ENCODE peak calls at places on chromosomes 4 and X, in seven cellular contexts. One of them, this sample, is unnamed.

GRCh38 chr4:146916479-146917076 is 29.1 kb downstream of the TTC29 start:
- DNase-seq in neuronal stem cell: peak
- DNase-seq in trophoblast cell: peak
- DNase-seq in H1: no peak
- DNase-seq in IMR-90: peak
- DNase-seq in H9: no peak
- DNase-seq in mesendoderm: peak
- DNase-seq in this sample: peak

GRCh38 chr4:23930750-23931488 is 41.1 kb upstream of the PPARGC1A start:
- DNase-seq in neuronal stem cell: no peak
- DNase-seq in H1: no peak
- DNase-seq in mesendoderm: peak
- DNase-seq in IMR-90: no peak
- DNase-seq in H9: peak
- DNase-seq in trophoblast cell: no peak
- DNase-seq in this sample: peak

GRCh38 chrX:22134681-22135080 is 102.6 kb downstream of the PHEX start:
- DNase-seq in neuronal stem cell: no peak
- DNase-seq in H9: no peak
- DNase-seq in mesendoderm: peak
- DNase-seq in H1: no peak
- DNase-seq in trophoblast cell: peak
- DNase-seq in IMR-90: peak
- DNase-seq in this sample: peak

GRCh38 chrX:119521246-119521645 is 44.0 kb downstream of the STEEP1 start:
- DNase-seq in H9: no peak
- DNase-seq in H1: no peak
- DNase-seq in neuronal stem cell: no peak
- DNase-seq in IMR-90: no peak
- DNase-seq in mesendoderm: no peak
- DNase-seq in trophoblast cell: no peak
- DNase-seq in this sample: no peak

GRCh38 chr4:48137766-48138349 is 3.8 kb upstream of the TXK start:
- DNase-seq in trophoblast cell: no peak
- DNase-seq in H9: no peak
- DNase-seq in neuronal stem cell: no peak
- DNase-seq in IMR-90: no peak
- DNase-seq in mesendoderm: no peak
- DNase-seq in H1: no peak
- DNase-seq in this sample: no peak

GRCh38 chr4:99856166-99856565 is 38.1 kb downstream of the LAMTOR3 start:
- DNase-seq in H9: no peak
- DNase-seq in H1: no peak
- DNase-seq in trophoblast cell: peak
- DNase-seq in mesendoderm: peak
- DNase-seq in IMR-90: peak
- DNase-seq in neuronal stem cell: no peak
- DNase-seq in this sample: peak

GRCh38 chr4:128917781-128918180 is 108.3 kb downstream of the JADE1 start:
- DNase-seq in H1: no peak
- DNase-seq in H9: no peak
- DNase-seq in neuronal stem cell: no peak
- DNase-seq in mesendoderm: no peak
- DNase-seq in trophoblast cell: no peak
- DNase-seq in IMR-90: no peak
- DNase-seq in this sample: no peak

GRCh38 chr4:152734015-152734698 is 45.4 kb downstream of the TIGD4 start:
- DNase-seq in H9: no peak
- DNase-seq in mesendoderm: peak
- DNase-seq in neuronal stem cell: no peak
- DNase-seq in IMR-90: no peak
- DNase-seq in H1: no peak
- DNase-seq in trophoblast cell: no peak
- DNase-seq in this sample: no peak

GRCh38 chr4:126748736-126749135 is 884.0 kb upstream of the INTU start:
- DNase-seq in H1: no peak
- DNase-seq in mesendoderm: no peak
- DNase-seq in H9: no peak
- DNase-seq in IMR-90: peak
- DNase-seq in neuronal stem cell: no peak
- DNase-seq in trophoblast cell: no peak
- DNase-seq in this sample: peak

GRCh38 chr4:90486346-90486745 is 359.2 kb downstream of the CCSER1 start:
- DNase-seq in mesendoderm: no peak
- DNase-seq in trophoblast cell: no peak
- DNase-seq in H1: no peak
- DNase-seq in neuronal stem cell: no peak
- DNase-seq in IMR-90: no peak
- DNase-seq in H9: no peak
- DNase-seq in this sample: no peak

GRCh38 chr4:17981063-17981462 is 40.5 kb downstream of the LCORL start:
- DNase-seq in H1: no peak
- DNase-seq in mesendoderm: no peak
- DNase-seq in trophoblast cell: peak
- DNase-seq in neuronal stem cell: no peak
- DNase-seq in IMR-90: peak
- DNase-seq in H9: no peak
- DNase-seq in this sample: no peak

GRCh38 chr4:153651961-153652784 is 31.9 kb upstream of the TLR2 start:
- DNase-seq in neuronal stem cell: no peak
- DNase-seq in trophoblast cell: peak
- DNase-seq in mesendoderm: no peak
- DNase-seq in IMR-90: no peak
- DNase-seq in H9: no peak
- DNase-seq in H1: no peak
- DNase-seq in this sample: no peak

GRCh38 chr4:155433636-155434360 is 57.0 kb upstream of the MAP9 start:
- DNase-seq in H1: no peak
- DNase-seq in IMR-90: peak
- DNase-seq in trophoblast cell: peak
- DNase-seq in neuronal stem cell: no peak
- DNase-seq in mesendoderm: no peak
- DNase-seq in H9: no peak
- DNase-seq in this sample: peak

GRCh38 chr4:38078590-38079381 is 118.6 kb downstream of the PTTG2 start:
- DNase-seq in trophoblast cell: peak
- DNase-seq in IMR-90: peak
- DNase-seq in H9: no peak
- DNase-seq in neuronal stem cell: no peak
- DNase-seq in H1: no peak
- DNase-seq in mesendoderm: no peak
- DNase-seq in this sample: peak

GRCh38 chr4:4658051-4658450 is 116.2 kb upstream of the STX18 start:
- DNase-seq in trophoblast cell: peak
- DNase-seq in mesendoderm: peak
- DNase-seq in neuronal stem cell: no peak
- DNase-seq in IMR-90: no peak
- DNase-seq in H1: no peak
- DNase-seq in H9: no peak
- DNase-seq in this sample: no peak

GRCh38 chr4:188201851-188202250 is 62.6 kb downstream of the TRIML1 start:
- DNase-seq in trophoblast cell: no peak
- DNase-seq in neuronal stem cell: no peak
- DNase-seq in H9: no peak
- DNase-seq in H1: no peak
- DNase-seq in IMR-90: peak
- DNase-seq in mesendoderm: no peak
- DNase-seq in this sample: no peak

GRCh38 chr4:115154826-115155225 is 41.4 kb upstream of the NDST4 start:
- DNase-seq in neuronal stem cell: peak
- DNase-seq in mesendoderm: peak
- DNase-seq in IMR-90: no peak
- DNase-seq in H1: no peak
- DNase-seq in H9: no peak
- DNase-seq in trophoblast cell: no peak
- DNase-seq in this sample: no peak

GRCh38 chrX:77628294-77629025 is 157.6 kb downstream of the ATRX start:
- DNase-seq in H1: no peak
- DNase-seq in trophoblast cell: peak
- DNase-seq in IMR-90: no peak
- DNase-seq in neuronal stem cell: no peak
- DNase-seq in mesendoderm: no peak
- DNase-seq in H9: no peak
- DNase-seq in this sample: no peak

GRCh38 chr4:80307183-80307735 is 28.3 kb upstream of the CFAP299 start:
- DNase-seq in neuronal stem cell: no peak
- DNase-seq in H1: no peak
- DNase-seq in H9: no peak
- DNase-seq in IMR-90: peak
- DNase-seq in mesendoderm: peak
- DNase-seq in trophoblast cell: no peak
- DNase-seq in this sample: peak

GRCh38 chr4:37732787-37733186 is 46.6 kb upstream of the RELL1 start:
- DNase-seq in mesendoderm: no peak
- DNase-seq in neuronal stem cell: no peak
- DNase-seq in IMR-90: no peak
- DNase-seq in H1: no peak
- DNase-seq in trophoblast cell: no peak
- DNase-seq in H9: no peak
- DNase-seq in this sample: no peak

GRCh38 chr4:71009796-71010588 is 16.5 kb downstream of the DCK start:
- DNase-seq in H9: no peak
- DNase-seq in mesendoderm: peak
- DNase-seq in H1: no peak
- DNase-seq in neuronal stem cell: no peak
- DNase-seq in IMR-90: peak
- DNase-seq in trophoblast cell: peak
- DNase-seq in this sample: peak

DNA sequence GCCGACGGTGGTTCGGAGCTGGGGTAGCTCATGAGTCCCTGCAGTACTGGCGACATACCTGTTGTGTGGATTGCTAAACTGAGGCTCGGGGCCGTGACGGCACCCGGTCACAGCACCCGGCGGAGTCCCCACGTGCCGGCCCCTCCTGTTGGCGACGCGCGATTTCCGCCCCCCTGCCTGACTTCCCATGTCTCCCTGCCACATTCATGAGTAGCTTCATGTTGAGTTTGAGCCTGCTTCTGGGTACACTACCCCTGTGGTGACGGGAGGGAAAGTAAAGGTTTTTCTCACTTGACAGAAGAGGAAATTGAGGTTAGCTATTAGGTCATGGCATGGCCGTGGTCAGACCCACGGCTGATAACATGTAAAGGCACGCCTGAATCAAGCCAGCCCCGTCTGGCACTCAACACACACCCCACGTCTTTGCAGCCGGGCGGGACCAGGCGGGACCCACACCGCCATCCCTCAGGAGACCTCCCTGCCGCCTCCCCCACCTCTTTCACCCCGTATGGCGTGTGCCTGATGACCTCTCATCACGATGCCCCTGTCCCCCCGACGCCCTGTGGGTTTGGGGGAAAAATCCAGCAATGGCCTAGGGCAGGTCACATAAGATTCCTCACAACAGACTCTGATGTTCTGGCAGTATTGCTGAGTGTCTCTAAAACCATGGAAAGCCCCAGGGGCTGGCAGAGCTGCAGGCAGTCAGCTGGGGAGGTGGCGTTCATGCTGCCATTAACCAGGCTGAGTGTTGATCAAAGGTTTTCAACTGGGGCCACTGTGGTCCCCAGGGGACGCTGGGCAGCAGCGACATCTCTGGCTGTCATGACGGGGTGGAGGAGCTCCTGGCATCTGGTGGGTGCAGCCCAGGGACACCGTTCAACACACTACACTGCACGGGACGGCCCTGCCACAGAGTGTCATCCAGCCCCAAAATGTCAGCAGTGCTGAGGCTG is 29.2 kb downstream of the P2RY8 start:
- DNase-seq in IMR-90: no peak
- DNase-seq in H9: no peak
- DNase-seq in H1: no peak
- DNase-seq in mesendoderm: no peak
- DNase-seq in neuronal stem cell: no peak
- DNase-seq in trophoblast cell: no peak
- DNase-seq in this sample: no peak
- H3K23ac ChIP-seq in IMR-90: no peak
- H3K23ac ChIP-seq in H9: no peak
- H3K23ac ChIP-seq in H1: no peak
- H3K23ac ChIP-seq in mesendoderm: no peak
- H3K23ac ChIP-seq in neuronal stem cell: no peak
- H3K23ac ChIP-seq in trophoblast cell: no peak
- H3K23ac ChIP-seq in this sample: no peak

GRCh38 chrX:37350034-37350365 is 836 bp downstream of the PRRG1 start:
- DNase-seq in H9: no peak
- DNase-seq in IMR-90: peak
- DNase-seq in mesendoderm: no peak
- DNase-seq in H1: no peak
- DNase-seq in neuronal stem cell: no peak
- DNase-seq in trophoblast cell: peak
- DNase-seq in this sample: peak
- H3K23ac ChIP-seq in H9: no peak
- H3K23ac ChIP-seq in IMR-90: peak
- H3K23ac ChIP-seq in mesendoderm: no peak
- H3K23ac ChIP-seq in H1: no peak
- H3K23ac ChIP-seq in neuronal stem cell: no peak
- H3K23ac ChIP-seq in trophoblast cell: no peak
- H3K23ac ChIP-seq in this sample: no peak

DNA sequence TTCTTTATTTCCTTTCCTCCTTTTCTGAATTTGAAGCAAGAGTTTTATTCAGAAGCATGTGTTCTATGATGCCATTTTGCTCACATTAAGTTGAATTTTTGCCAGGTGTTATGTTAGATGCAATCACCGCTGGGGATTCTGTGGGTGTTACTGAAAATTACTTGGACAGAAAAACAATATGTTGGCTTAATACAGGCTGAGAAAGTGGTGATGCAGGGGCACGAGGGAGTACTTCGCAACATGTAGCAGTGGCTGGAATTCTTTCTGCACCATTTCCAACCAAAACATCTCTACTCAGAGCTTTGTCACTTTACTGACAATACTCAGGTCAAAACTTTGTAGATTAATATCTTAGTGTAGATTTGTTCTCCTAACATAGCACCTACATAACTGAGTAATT is 109.3 kb upstream of the PCDH18 start:
- DNase-seq in IMR-90: no peak
- DNase-seq in mesendoderm: no peak
- DNase-seq in H1: no peak
- DNase-seq in H9: no peak
- DNase-seq in neuronal stem cell: no peak
- DNase-seq in trophoblast cell: no peak
- DNase-seq in this sample: no peak
- H3K23ac ChIP-seq in IMR-90: no peak
- H3K23ac ChIP-seq in mesendoderm: no peak
- H3K23ac ChIP-seq in H1: no peak
- H3K23ac ChIP-seq in H9: no peak
- H3K23ac ChIP-seq in neuronal stem cell: no peak
- H3K23ac ChIP-seq in trophoblast cell: no peak
- H3K23ac ChIP-seq in this sample: no peak

DNA sequence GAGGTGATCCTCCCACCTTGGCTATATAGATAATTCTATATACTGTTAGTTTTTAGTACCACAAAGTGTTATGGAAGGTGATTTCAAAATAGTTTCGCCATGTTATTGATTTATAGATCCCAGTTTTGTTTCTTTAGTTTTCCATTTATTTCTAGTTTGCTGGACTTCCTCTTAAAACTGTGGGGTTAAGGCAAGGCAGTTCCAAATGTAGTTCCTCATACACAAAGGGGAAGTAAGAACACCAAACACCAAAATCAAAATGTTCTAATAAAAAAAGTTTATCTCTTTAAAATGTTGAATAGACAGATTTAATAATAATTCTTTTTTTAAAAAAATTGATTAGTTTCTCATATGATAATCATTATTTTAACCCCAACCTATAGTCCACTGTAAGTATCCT is 6.8 kb upstream of the CISD2 start:
- DNase-seq in mesendoderm: no peak
- DNase-seq in H9: no peak
- DNase-seq in IMR-90: no peak
- DNase-seq in trophoblast cell: no peak
- DNase-seq in neuronal stem cell: no peak
- DNase-seq in H1: no peak
- DNase-seq in this sample: no peak
- H3K23ac ChIP-seq in mesendoderm: no peak
- H3K23ac ChIP-seq in H9: no peak
- H3K23ac ChIP-seq in IMR-90: no peak
- H3K23ac ChIP-seq in trophoblast cell: no peak
- H3K23ac ChIP-seq in neuronal stem cell: no peak
- H3K23ac ChIP-seq in H1: no peak
- H3K23ac ChIP-seq in this sample: no peak